ENCODE peak calls at places on chromosomes 16 and 17, in five cellular contexts. C, X, U, L and Q are unnamed samples.

GRCh38 chr17:76868176-76868668 is at the start of gene MGAT5B:
- DNase-seq in X (peak), C (peak), U (peak), L (peak), Q (peak)

GRCh38 chr17:82494236-82495055 is 25.1 kb upstream of the FOXK2 start:
- DNase-seq in L (peak), C (peak), U (peak), X (peak), Q (peak)

GRCh38 chr16:10172848-10173655 is 9.2 kb downstream of the GRIN2A start:
- DNase-seq in L (no peak), C (no peak), X (peak), U (no peak), Q (no peak)

GRCh38 chr16:15949210-15950166 is at the start of gene ABCC1:
- DNase-seq in U (peak), C (peak), L (peak), X (peak), Q (peak)

GRCh38 chr17:48610282-48611211 is at the start of gene HOXB7:
- DNase-seq in L (peak), U (peak), C (peak), X (peak), Q (peak)

GRCh38 chr17:40574292-40574691 is 9.0 kb upstream of the CCR7 start:
- DNase-seq in L (no peak), X (no peak), C (no peak), U (no peak), Q (no peak)

GRCh38 chr17:80986816-80987480 is 4.7 kb upstream of the CHMP6 start:
- DNase-seq in C (no peak), U (no peak), L (no peak), X (no peak), Q (no peak)

GRCh38 chr17:21089933-21090888 is 36.6 kb upstream of the DHRS7B start:
- DNase-seq in C (no peak), L (no peak), U (no peak), X (no peak), Q (no peak)

GRCh38 chr17:65154770-65155589 is 17.8 kb downstream of the RGS9 start:
- DNase-seq in U (no peak), C (no peak), L (no peak), X (peak), Q (no peak)

GRCh38 chr17:4744999-4745969 is 5.6 kb upstream of the CXCL16 start:
- DNase-seq in C (no peak), X (no peak), L (peak), U (no peak), Q (no peak)

GRCh38 chr16:27398894-27399853 is 2.8 kb upstream of the IL21R start:
- DNase-seq in X (no peak), U (no peak), C (no peak), L (no peak), Q (no peak)

GRCh38 chr17:56096026-56096807 is 57.1 kb upstream of the ANKFN1 start:
- DNase-seq in X (no peak), L (no peak), U (no peak), C (no peak), Q (no peak)

GRCh38 chr17:37885136-37885535 is 39.1 kb upstream of the TBC1D3K start:
- DNase-seq in C (no peak), L (no peak), U (no peak), X (no peak), Q (no peak)

GRCh38 chr16:1429026-1429425 is 1.9 kb upstream of the PERCC1 start:
- DNase-seq in X (no peak), U (no peak), C (no peak), L (no peak), Q (no peak)

GRCh38 chr17:63838586-63839184 is 3.8 kb downstream of the SMARCD2 start:
- DNase-seq in C (no peak), L (peak), U (peak), X (no peak), Q (no peak)

GRCh38 chr16:88306860-88307545 is 75.8 kb upstream of the ZNF469 start:
- DNase-seq in C (no peak), U (no peak), X (peak), L (peak), Q (no peak)

GRCh38 chr17:16101440-16101839 is 101.8 kb downstream of the TTC19 start:
- DNase-seq in X (no peak), U (no peak), C (no peak), L (no peak), Q (no peak)

GRCh38 chr16:896261-897199 is 74.3 kb downstream of the LMF1 start:
- DNase-seq in C (no peak), L (no peak), X (no peak), U (no peak), Q (no peak)

GRCh38 chr16:4664538-4665418 is 28.6 kb upstream of the NUDT16L1 start:
- DNase-seq in X (no peak), C (peak), U (peak), L (no peak), Q (peak)

GRCh38 chr16:14303654-14304394 is 232.7 kb downstream of the MRTFB start:
- DNase-seq in L (peak), X (peak), U (no peak), C (no peak), Q (no peak)

GRCh38 chr17:76081295-76082210 is 2.6 kb downstream of the ZACN start:
- DNase-seq in U (no peak), L (peak), X (no peak), C (no peak), Q (no peak)

GRCh38 chr17:1830288-1830687 is 483 bp downstream of the RPA1 start:
- DNase-seq in U (no peak), X (peak), L (peak), C (peak), Q (peak)

GRCh38 chr16:16857603-16858283 is 478.8 kb downstream of the NPIPA7 start:
- DNase-seq in U (no peak), L (peak), C (no peak), X (peak), Q (no peak)

GRCh38 chr17:81494984-81495383 is 17.6 kb downstream of the ACTG1 start:
- DNase-seq in U (no peak), L (peak), C (no peak), X (no peak), Q (no peak)

GRCh38 chr17:60087882-60088669 is 9.4 kb upstream of the HEATR6 start:
- DNase-seq in C (no peak), L (peak), U (no peak), X (peak), Q (no peak)

GRCh38 chr17:77644981-77645380 is 313.5 kb upstream of the TNRC6C start:
- DNase-seq in L (peak), U (no peak), X (peak), C (peak), Q (peak)